ENCODE peak calls at places on chromosome 16, in nine cellular contexts. I, U, R, H, E, Q, T, O and Z are unnamed samples.

GRCh38 chr16:17357302-17358062 is 113.3 kb downstream of the XYLT1 start:
- DNase-seq in E (no peak), H (no peak), Q (no peak), I (no peak), O (no peak), U (no peak), T (no peak), R (no peak), Z (no peak)

GRCh38 chr16:73056911-73057310 is 9.0 kb upstream of the ZFHX3 start:
- DNase-seq in T (peak), O (no peak), U (no peak), I (no peak), R (no peak), Q (no peak), E (no peak), H (peak), Z (no peak)

GRCh38 chr16:56244612-56245011 is 53.3 kb downstream of the GNAO1 start:
- DNase-seq in T (no peak), I (no peak), R (no peak), E (no peak), U (no peak), H (no peak), O (no peak), Q (no peak), Z (no peak)

GRCh38 chr16:51409001-51409675 is 258.1 kb upstream of the SALL1 start:
- DNase-seq in O (no peak), T (peak), U (no peak), Q (no peak), H (peak), R (no peak), I (no peak), E (no peak), Z (no peak)

GRCh38 chr16:56203052-56203451 is 11.8 kb downstream of the GNAO1 start:
- DNase-seq in E (peak), I (no peak), Q (no peak), U (no peak), T (no peak), H (peak), O (no peak), R (no peak), Z (peak)

GRCh38 chr16:69310479-69311114 is 553 bp upstream of the VPS4A start:
- DNase-seq in T (no peak), I (peak), E (no peak), O (no peak), U (no peak), R (no peak), H (no peak), Q (no peak), Z (no peak)

GRCh38 chr16:49350265-49351103 is 23.1 kb upstream of the C16orf78 start:
- DNase-seq in I (no peak), O (peak), Q (peak), T (peak), E (peak), U (peak), R (peak), H (peak), Z (peak)

GRCh38 chr16:851209-851810 is 50.8 kb upstream of the GNG13 start:
- DNase-seq in O (no peak), H (no peak), R (no peak), U (no peak), I (no peak), Q (no peak), T (no peak), E (no peak), Z (no peak)

GRCh38 chr16:24984101-24984500 is 31.1 kb downstream of the ARHGAP17 start:
- DNase-seq in R (no peak), H (no peak), T (no peak), U (no peak), Q (no peak), O (no peak), E (no peak), I (no peak), Z (no peak)

GRCh38 chr16:63720848-63721247 is 1401.0 kb downstream of the CDH11 start:
- DNase-seq in T (peak), Q (no peak), I (no peak), U (no peak), H (no peak), O (no peak), E (no peak), R (no peak), Z (no peak)

GRCh38 chr16:89924298-89924924 is 1.3 kb downstream of the TUBB3 start:
- DNase-seq in H (peak), T (peak), E (peak), Q (no peak), U (no peak), I (no peak), O (no peak), R (peak), Z (peak)

GRCh38 chr16:31201511-31202401 is 804 bp downstream of the PYCARD start:
- DNase-seq in H (peak), U (no peak), I (no peak), T (no peak), O (peak), E (no peak), R (peak), Q (no peak), Z (peak)

GRCh38 chr16:73095885-73096341 is 48.0 kb upstream of the ZFHX3 start:
- DNase-seq in I (no peak), T (peak), E (peak), H (no peak), O (no peak), U (no peak), R (no peak), Q (no peak), Z (no peak)

GRCh38 chr16:5551909-5552308 is 454.3 kb upstream of the EEF2KMT start:
- DNase-seq in R (no peak), O (no peak), Q (no peak), I (no peak), U (no peak), H (no peak), T (no peak), E (no peak), Z (no peak)

GRCh38 chr16:3480901-3481695 is 14.2 kb downstream of the C16orf90 start:
- DNase-seq in U (no peak), E (no peak), T (no peak), I (no peak), R (no peak), Q (no peak), O (no peak), H (no peak), Z (no peak)

GRCh38 chr16:85681255-85681654 is 7.5 kb downstream of the GINS2 start:
- DNase-seq in T (no peak), E (no peak), R (no peak), I (no peak), Q (no peak), O (no peak), H (no peak), U (no peak), Z (no peak)

GRCh38 chr16:12177643-12178042 is 201.1 kb downstream of the SNX29 start:
- DNase-seq in E (no peak), T (no peak), Q (no peak), H (no peak), I (no peak), U (no peak), O (no peak), R (no peak), Z (no peak)

GRCh38 chr16:85983606-85984005 is 84.6 kb downstream of the IRF8 start:
- DNase-seq in T (no peak), H (no peak), O (no peak), I (no peak), E (no peak), Q (no peak), R (no peak), U (no peak), Z (no peak)

GRCh38 chr16:83689385-83689831 is 118.4 kb upstream of the HSBP1 start:
- DNase-seq in E (no peak), T (peak), I (no peak), O (no peak), H (peak), R (no peak), U (no peak), Q (no peak), Z (no peak)

GRCh38 chr16:82641336-82641984 is 14.7 kb downstream of the CDH13 start:
- DNase-seq in I (no peak), R (no peak), U (no peak), H (peak), Q (no peak), O (no peak), E (no peak), T (peak), Z (no peak)

DNA sequence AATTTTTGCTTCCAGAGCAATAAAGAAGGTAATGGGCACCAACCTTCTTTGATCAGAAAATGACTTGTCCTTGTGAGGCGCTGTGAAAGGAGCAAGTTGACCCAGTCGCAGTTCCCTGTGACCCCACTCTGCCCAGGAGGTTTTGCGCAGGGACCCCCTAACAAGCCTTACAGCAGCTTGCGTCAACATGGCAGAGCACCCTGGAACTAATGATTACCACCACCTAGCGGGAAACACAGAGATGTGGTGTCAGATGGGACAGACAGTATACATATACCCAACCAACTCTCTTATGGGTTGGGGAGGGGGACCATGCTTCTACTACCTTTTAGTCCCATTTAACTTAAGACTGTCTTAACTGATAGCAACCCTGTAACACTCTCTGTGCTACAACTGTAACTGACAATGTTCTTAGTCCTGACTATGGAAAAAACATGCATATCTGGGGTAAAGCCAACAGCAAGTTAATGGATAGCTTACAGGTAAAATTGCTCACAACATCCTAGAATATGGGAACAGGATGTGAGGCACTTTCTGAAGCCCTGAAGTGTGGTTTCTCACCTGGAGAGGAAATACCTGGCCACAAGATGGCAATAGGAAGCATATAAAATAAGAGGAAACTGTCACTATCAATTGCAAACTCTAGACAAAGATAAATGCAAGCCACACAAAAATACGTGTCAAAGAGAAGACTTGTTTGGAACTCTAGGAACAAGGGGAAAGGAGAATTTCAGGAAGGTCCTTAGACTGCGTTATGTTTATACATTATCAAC is 3.0 kb downstream of the KARS1 start:
- DNase-seq in U (no peak), E (no peak), O (no peak), T (no peak), I (no peak), Q (no peak), R (no peak), H (no peak), Z (no peak)
- TF ChIP-seq CTCF in U (no peak), E (no peak), O (no peak), T (no peak), I (no peak), Q (no peak), R (no peak), H (no peak), Z (no peak)

GRCh38 chr16:80804061-80804450 is 342 bp downstream of the CDYL2 start:
- DNase-seq in H (peak), U (no peak), O (peak), Q (peak), R (no peak), E (peak), T (peak), I (no peak), Z (peak)

GRCh38 chr16:80802129-80802528 is 2.3 kb downstream of the CDYL2 start:
- DNase-seq in T (no peak), E (no peak), U (no peak), I (no peak), H (no peak), R (no peak), Q (no peak), O (no peak), Z (no peak)

GRCh38 chr16:80802902-80803301 is 1.5 kb downstream of the CDYL2 start:
- DNase-seq in O (no peak), R (no peak), E (no peak), Q (no peak), T (no peak), H (no peak), U (no peak), I (no peak), Z (no peak)

GRCh38 chr16:80804451-80805383 is at the start of gene CDYL2:
- DNase-seq in Q (peak), E (no peak), O (peak), R (peak), T (peak), U (no peak), I (no peak), H (peak), Z (peak)

DNA sequence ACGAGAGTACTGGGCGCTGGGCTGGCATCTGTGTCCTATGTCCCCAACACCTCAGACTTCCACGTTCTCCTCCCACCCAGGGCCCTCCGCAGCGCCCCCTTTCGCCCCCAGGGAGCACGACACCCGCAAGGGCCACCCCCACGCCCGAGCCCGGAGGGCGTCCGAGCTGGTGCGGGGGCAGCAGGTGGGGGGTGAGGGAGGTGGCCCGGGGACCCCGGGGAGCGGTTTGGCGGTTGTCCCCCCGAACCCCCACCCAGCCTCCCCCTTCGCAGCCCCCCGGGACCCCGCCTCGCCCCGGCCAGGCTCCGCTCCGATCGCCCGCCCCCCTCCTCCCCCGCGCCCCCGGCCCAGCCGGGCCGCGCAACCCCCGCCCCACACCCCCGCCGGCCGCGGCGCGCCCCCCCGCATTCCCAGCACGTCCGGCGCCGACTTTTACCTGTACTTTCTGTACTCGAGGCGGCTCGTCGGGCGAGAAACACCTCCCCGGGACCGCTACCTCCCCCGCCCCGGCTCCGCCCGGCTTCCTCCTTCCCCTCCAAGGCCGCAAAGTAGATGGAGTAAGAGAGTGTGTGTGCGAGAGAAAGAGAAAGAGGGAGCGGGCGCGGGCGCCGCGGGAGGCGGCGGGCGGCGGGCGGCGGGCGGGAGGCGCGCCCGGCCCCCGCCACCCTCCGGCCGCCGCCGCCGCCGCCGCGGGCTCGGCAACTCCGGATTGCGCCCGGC is 897 bp downstream of the CDYL2 start:
- DNase-seq in Q (peak), H (peak), O (peak), R (peak), E (no peak), I (no peak), U (no peak), T (peak), Z (peak)
- TF ChIP-seq CTCF in Q (peak), H (peak), O (peak), R (peak), E (no peak), I (no peak), U (peak), T (peak), Z (peak)

GRCh38 chr16:2278272-2278608 is 10.3 kb upstream of the RNPS1 start:
- DNase-seq in H (no peak), I (no peak), R (no peak), O (no peak), T (no peak), U (no peak), E (no peak), Q (no peak), Z (no peak)
- TF ChIP-seq CTCF in H (no peak), I (no peak), R (peak), O (no peak), T (no peak), U (no peak), E (no peak), Q (no peak), Z (no peak)

GRCh38 chr16:71894229-71894920 is 956 bp upstream of the IST1 start:
- DNase-seq in H (peak), T (peak), U (peak), R (no peak), O (peak), E (peak), Q (peak), I (peak), Z (peak)
- TF ChIP-seq CTCF in H (no peak), T (peak), U (no peak), R (peak), O (no peak), E (peak), Q (no peak), I (no peak), Z (no peak)

DNA sequence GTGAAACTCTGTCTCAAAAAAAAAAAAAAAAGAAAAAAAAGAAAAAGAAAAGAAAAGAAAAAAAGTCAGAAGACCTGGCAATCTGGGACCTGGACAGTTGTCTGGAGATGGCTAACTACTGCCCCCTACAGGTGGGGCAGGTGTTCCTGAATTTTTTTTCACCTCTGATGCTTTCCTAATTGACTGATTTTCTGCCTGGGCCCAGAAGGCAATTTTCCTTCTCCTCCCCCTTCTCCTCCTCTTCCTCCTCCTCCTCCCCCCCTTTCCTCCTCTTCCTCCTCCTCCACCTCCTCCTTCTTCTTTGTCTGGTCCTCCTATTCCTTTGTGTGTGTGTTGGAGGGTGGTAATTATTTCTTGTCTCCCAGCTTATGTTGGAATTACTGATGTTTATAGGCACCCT is 26.7 kb downstream of the IRX5 start:
- DNase-seq in R (no peak), E (peak), U (no peak), T (no peak), Q (peak), O (no peak), H (peak), I (no peak), Z (no peak)
- TF ChIP-seq CTCF in R (peak), E (peak), U (peak), T (peak), Q (peak), O (no peak), H (peak), I (no peak), Z (peak)

GRCh38 chr16:27428035-27428785 is 26.2 kb downstream of the IL21R start:
- DNase-seq in I (no peak), E (no peak), T (no peak), Q (no peak), H (no peak), O (no peak), R (peak), U (no peak), Z (no peak)
- TF ChIP-seq CTCF in I (no peak), E (no peak), T (no peak), Q (no peak), H (peak), O (no peak), R (no peak), U (no peak), Z (no peak)

GRCh38 chr16:67013823-67014640 is 14.9 kb upstream of the CBFB start:
- DNase-seq in T (peak), U (peak), I (peak), Q (peak), O (peak), E (no peak), R (peak), H (peak), Z (peak)
- TF ChIP-seq CTCF in T (no peak), U (no peak), I (peak), Q (no peak), O (no peak), E (no peak), R (peak), H (peak), Z (peak)

GRCh38 chr16:27780468-27781194 is 230.7 kb downstream of the KATNIP start:
- DNase-seq in R (no peak), H (no peak), T (no peak), O (no peak), Q (no peak), E (no peak), U (no peak), I (no peak), Z (peak)
- TF ChIP-seq CTCF in R (no peak), H (no peak), T (no peak), O (no peak), Q (no peak), E (no peak), U (no peak), I (no peak), Z (no peak)

GRCh38 chr16:67169642-67170167 is 633 bp upstream of the NOL3 start:
- DNase-seq in R (no peak), U (no peak), O (no peak), H (peak), T (no peak), I (no peak), E (peak), Q (no peak), Z (peak)
- TF ChIP-seq CTCF in R (peak), U (peak), O (peak), H (peak), T (peak), I (no peak), E (peak), Q (peak), Z (peak)

DNA sequence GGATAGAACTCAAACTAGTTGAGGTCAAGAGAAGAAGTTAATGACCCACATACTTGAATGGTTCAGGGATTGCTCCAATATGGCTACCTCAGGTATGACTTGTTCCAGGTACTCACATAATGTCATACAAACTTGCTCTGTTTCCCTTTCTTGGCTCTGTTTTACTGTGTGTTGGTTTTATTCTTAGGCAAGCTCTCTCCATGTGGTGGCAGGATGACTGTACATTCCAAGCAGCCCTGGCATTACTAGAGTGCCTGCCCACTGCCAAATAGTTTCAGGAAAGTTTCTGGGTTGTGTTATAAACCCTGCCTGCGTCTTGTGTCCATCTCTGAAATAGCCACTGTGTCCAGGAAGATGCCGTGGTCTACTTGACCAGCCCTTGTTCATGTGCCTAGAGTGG is 476.8 kb downstream of the SHISA9 start:
- DNase-seq in E (no peak), U (no peak), T (no peak), R (no peak), Q (no peak), O (no peak), I (no peak), H (no peak), Z (no peak)
- TF ChIP-seq CTCF in E (no peak), U (no peak), T (no peak), R (no peak), Q (no peak), O (no peak), I (no peak), H (no peak), Z (no peak)